ENCODE peak calls at places on chromosome 9, in five cellular contexts. V, M, A, H and C are unnamed samples.

GRCh38 chr9:89174291-89174690 is 4.3 kb downstream of the SHC3 start:
- DNase-seq in M (no peak), V (no peak), A (no peak), H (no peak), C (no peak)

GRCh38 chr9:136264803-136265405 is 19.3 kb upstream of the QSOX2 start:
- DNase-seq in M (no peak), H (no peak), A (no peak), V (no peak), C (no peak)

GRCh38 chr9:105299190-105299854 is 54.9 kb downstream of the SLC44A1 start:
- DNase-seq in V (peak; percentile 83), A (no peak), H (no peak), M (peak; percentile 42), C (no peak)

GRCh38 chr9:74674077-74674476 is 176.9 kb downstream of the RORB start:
- DNase-seq in M (no peak), H (no peak), A (no peak), V (no peak), C (no peak)

GRCh38 chr9:116331241-116331640 is 177.7 kb downstream of the PAPPA start:
- DNase-seq in V (no peak), M (no peak), H (no peak), A (no peak), C (no peak)

GRCh38 chr9:21481470-21482057 is 549 bp downstream of the IFNE start:
- DNase-seq in A (no peak), H (no peak), M (no peak), V (no peak), C (no peak)

GRCh38 chr9:12766357-12766756 is 8.5 kb upstream of the LURAP1L start:
- DNase-seq in H (no peak), M (no peak), V (no peak), A (no peak), C (no peak)

GRCh38 chr9:124849801-124850200 is 3.5 kb upstream of the WDR38 start:
- DNase-seq in V (peak; percentile 58), H (no peak), M (no peak), A (no peak), C (no peak)

GRCh38 chr9:120583958-120584369 is 4.0 kb upstream of the CDK5RAP2 start:
- DNase-seq in H (peak; percentile 60), V (peak; percentile 96), A (no peak), M (peak; percentile 79), C (no peak)

GRCh38 chr9:136645343-136645902 is 17.3 kb upstream of the EGFL7 start:
- DNase-seq in M (no peak), A (no peak), V (no peak), H (no peak), C (no peak)

GRCh38 chr9:10876333-10876732 is 263.5 kb upstream of the PTPRD start:
- DNase-seq in A (no peak), H (no peak), M (no peak), V (no peak), C (no peak)

GRCh38 chr9:95138474-95138873 is 179.0 kb downstream of the FANCC start:
- DNase-seq in A (no peak), H (no peak), M (no peak), V (no peak), C (no peak)
- TF ChIP-seq CTCF in A (no peak), H (no peak), M (no peak), V (no peak), C (no peak)

DNA sequence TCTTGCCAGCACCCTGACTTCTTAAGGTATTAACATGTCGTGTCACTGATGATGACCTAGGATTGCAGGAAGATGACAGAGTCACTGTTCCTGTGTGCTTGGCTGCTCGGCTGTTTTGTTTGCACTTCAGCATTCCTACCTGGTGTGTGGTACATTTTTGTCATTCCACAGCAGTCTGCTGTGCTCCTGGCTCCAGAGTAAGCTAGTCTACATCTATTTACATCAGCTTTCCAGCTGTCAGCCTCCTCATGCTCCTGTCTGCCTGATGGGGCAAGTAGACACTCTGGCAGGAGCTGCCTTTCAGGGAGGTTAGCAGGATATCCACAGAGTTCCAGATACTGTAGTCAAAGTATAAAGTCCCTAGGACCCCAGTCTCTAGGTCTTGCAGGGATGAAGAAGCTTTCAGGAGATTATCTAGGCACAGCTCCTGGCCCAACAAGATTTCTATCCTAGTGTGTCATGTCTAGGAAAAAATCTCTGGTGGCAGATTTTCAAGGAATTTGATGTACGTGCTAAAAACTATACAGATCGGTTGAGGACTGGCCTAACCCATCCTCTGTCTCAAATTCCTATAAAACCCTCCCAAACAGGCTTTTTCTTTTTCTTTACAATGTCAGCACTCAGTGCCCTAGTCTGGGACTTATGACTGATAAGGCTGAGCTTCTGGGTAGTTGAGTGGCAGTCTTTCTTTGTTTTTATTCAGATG is 28.5 kb downstream of the RUSC2 start:
- DNase-seq in A (peak; percentile 57), M (peak; percentile 69), H (no peak), V (peak; percentile 99), C (no peak)
- TF ChIP-seq CTCF in A (no peak), M (no peak), H (no peak), V (no peak), C (no peak)

GRCh38 chr9:110426052-110426709 is 88.5 kb upstream of the TXNDC8 start:
- DNase-seq in M (no peak), V (peak; percentile 42), H (no peak), A (no peak), C (no peak)

GRCh38 chr9:110427497-110428104 is 89.9 kb upstream of the TXNDC8 start:
- DNase-seq in H (peak; percentile 31), A (no peak), V (peak; percentile 32), M (no peak), C (no peak)

GRCh38 chr9:110432253-110432652 is 94.6 kb upstream of the TXNDC8 start:
- DNase-seq in V (peak; percentile 74), M (no peak), H (no peak), A (no peak), C (no peak)

GRCh38 chr9:110429453-110429852 is 91.8 kb upstream of the TXNDC8 start:
- DNase-seq in V (peak; percentile 2), A (no peak), H (no peak), M (no peak), C (no peak)
- TF ChIP-seq CTCF in V (peak; percentile 17), A (no peak), H (peak; percentile 5), M (peak; percentile 12), C (no peak)

GRCh38 chr9:97895695-97896332 is 26.5 kb downstream of the TRMO start:
- DNase-seq in A (no peak), V (no peak), M (no peak), H (no peak), C (no peak)

GRCh38 chr9:97891736-97892135 is 30.6 kb downstream of the TRMO start:
- DNase-seq in M (no peak), A (no peak), V (peak; percentile 19), H (no peak), C (no peak)

DNA sequence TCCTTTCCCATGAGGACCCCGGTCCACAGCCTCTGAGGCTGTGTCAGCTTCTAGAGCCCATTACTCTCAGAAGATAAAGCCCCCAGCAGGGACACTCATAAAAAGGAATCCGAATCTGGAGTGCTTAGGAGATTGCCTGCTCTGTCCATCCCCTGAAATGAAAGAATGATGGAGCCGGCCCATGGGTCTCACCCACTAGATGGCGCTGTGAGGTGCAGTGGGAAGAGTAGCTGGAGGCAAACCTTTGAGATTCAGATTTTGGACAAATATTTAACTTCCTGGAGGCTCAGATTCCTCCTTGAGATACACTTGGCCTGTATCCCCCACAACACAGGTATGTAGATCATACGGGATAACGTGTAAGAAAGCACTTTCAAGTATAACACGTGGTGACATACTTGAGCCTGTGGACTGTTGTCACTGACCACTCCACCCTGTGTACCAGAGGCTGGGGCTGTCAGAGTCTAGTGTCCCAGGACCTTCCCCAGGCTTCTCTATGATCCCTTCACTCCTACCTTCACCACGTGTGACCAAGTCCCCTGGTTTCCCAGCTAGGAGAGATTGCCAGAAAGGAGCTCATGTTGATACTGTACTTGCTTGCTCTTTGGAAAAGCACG is 32.3 kb downstream of the TRMO start:
- DNase-seq in M (no peak), H (peak; percentile 68), A (no peak), V (no peak), C (peak; percentile 45)
- TF ChIP-seq CTCF in M (peak; percentile 86), H (peak; percentile 78), A (peak; percentile 9), V (peak; percentile 56), C (no peak)

DNA sequence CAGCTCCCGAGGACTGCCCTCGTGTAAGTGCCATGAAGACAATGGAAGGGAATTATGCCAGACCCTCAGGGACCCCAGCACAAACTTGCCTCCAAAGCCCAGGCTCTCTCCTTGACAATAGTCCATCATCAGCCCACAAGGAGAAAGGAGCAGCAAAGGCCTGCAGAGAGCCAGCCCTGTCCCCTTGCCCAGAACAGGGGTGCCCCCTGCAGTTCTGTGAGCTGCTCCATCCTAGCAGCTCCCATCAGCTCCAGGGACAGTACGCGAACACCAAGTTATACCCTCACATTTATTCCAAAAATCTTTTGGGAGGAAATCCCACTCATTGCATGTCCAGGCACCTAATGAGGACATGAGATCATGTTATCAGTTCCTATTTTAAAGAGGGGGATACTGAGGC is 11.1 kb downstream of the BARX1 start:
- DNase-seq in M (no peak), A (no peak), V (no peak), H (no peak), C (no peak)
- TF ChIP-seq CTCF in M (no peak), A (no peak), V (no peak), H (no peak), C (no peak)

GRCh38 chr9:109779711-109780452 is at the start of gene PALM2AKAP2:
- DNase-seq in H (peak; percentile 45), M (peak; percentile 30), V (peak; percentile 73), A (no peak), C (no peak)
- TF ChIP-seq CTCF in H (no peak), M (no peak), V (peak; percentile 10), A (no peak), C (no peak)